ENCODE peak calls at places on chromosomes 7 and 10, in nine cellular contexts. A is non-pigmented ciliary epithelial cell; H is HT-29; R is AG10803; K is activated T-cell treated with anti-CD3 and anti-CD28 coated beads, Interleukin-2, amount 50 U/mL, for 4 hours; U is anterior cingulate cortex; G is RWPE1; D is caudate nucleus; C is AG04450. E is an unnamed sample.

GRCh38 chr7:44979481-44980392 is 922 bp upstream of the MYO1G start:
- DNase-seq in U (no peak), K (no peak), A (no peak), H (no peak), R (no peak), D (no peak), G (peak; percentile 80), C (no peak), E (no peak)

GRCh38 chr7:50197547-50197946 is 104.5 kb upstream of the ZPBP start:
- DNase-seq in R (no peak), H (peak; percentile 31), A (no peak), C (no peak), G (peak; percentile 71), D (no peak), U (no peak), K (peak; percentile 64), E (peak; percentile 39)

GRCh38 chr10:11255796-11256444 is 238.2 kb downstream of the CELF2 start:
- DNase-seq in U (no peak), R (no peak), D (no peak), A (no peak), G (no peak), C (no peak), K (no peak), H (no peak), E (no peak)

GRCh38 chr10:91312031-91312733 is 91.7 kb downstream of the PCGF5 start:
- DNase-seq in C (no peak), D (no peak), A (no peak), G (no peak), K (no peak), H (no peak), U (no peak), R (peak; percentile 66), E (no peak)

GRCh38 chr7:44791278-44792219 is 4.9 kb upstream of the PPIA start:
- DNase-seq in A (no peak), R (peak; percentile 67), C (peak; percentile 55), K (no peak), G (no peak), U (no peak), H (no peak), D (no peak), E (no peak)

GRCh38 chr10:31146496-31147219 is 115.0 kb upstream of the ZNF438 start:
- DNase-seq in H (peak; percentile 62), K (no peak), U (no peak), R (peak; percentile 89), C (peak; percentile 45), G (peak; percentile 42), D (no peak), A (peak; percentile 55), E (peak; percentile 83)

GRCh38 chr7:26653966-26654365 is 210.4 kb downstream of the SKAP2 start:
- DNase-seq in G (no peak), D (no peak), H (no peak), R (peak; percentile 8), U (no peak), C (no peak), K (no peak), A (no peak), E (no peak)

GRCh38 chr7:84535584-84536255 is 341.1 kb upstream of the SEMA3A start:
- DNase-seq in C (no peak), D (no peak), H (peak; percentile 22), R (no peak), K (no peak), A (no peak), U (no peak), G (no peak), E (no peak)

GRCh38 chr10:124677291-124677690 is 66.9 kb downstream of the FAM53B start:
- DNase-seq in A (no peak), H (no peak), U (no peak), K (no peak), D (no peak), R (peak; percentile 44), C (no peak), G (no peak), E (no peak)

GRCh38 chr7:26329520-26330269 is 38.0 kb downstream of the SNX10 start:
- DNase-seq in K (no peak), C (no peak), H (no peak), A (no peak), R (no peak), D (no peak), U (no peak), G (no peak), E (no peak)

GRCh38 chr7:92255308-92255707 is 9.5 kb downstream of the ANKIB1 start:
- DNase-seq in C (peak; percentile 41), H (no peak), G (no peak), D (no peak), U (no peak), R (peak; percentile 92), A (peak; percentile 68), K (no peak), E (no peak)

GRCh38 chr7:299169-299568 is 9.2 kb downstream of the FOXL3 start:
- DNase-seq in G (no peak), H (no peak), C (no peak), K (no peak), U (no peak), R (no peak), A (no peak), D (no peak), E (no peak)

GRCh38 chr7:120987683-120988590 is 574 bp upstream of the CPED1 start:
- DNase-seq in H (peak; percentile 90), R (peak; percentile 95), A (peak; percentile 92), K (peak; percentile 79), U (no peak), D (peak; percentile 68), G (peak; percentile 77), C (peak; percentile 90), E (peak; percentile 75)

GRCh38 chr7:1460757-1461639 is 1.7 kb upstream of the MICALL2 start:
- DNase-seq in K (no peak), D (no peak), C (no peak), G (no peak), U (no peak), A (no peak), R (peak; percentile 73), H (peak; percentile 77), E (no peak)

GRCh38 chr10:129969528-129970264 is 5.6 kb upstream of the EBF3 start:
- DNase-seq in K (no peak), A (no peak), U (no peak), C (no peak), D (no peak), R (no peak), G (no peak), H (no peak), E (no peak)

GRCh38 chr7:113880467-113881040 is 38.3 kb downstream of the PPP1R3A start:
- DNase-seq in G (no peak), A (no peak), R (no peak), C (no peak), H (no peak), K (no peak), U (no peak), D (no peak), E (no peak)

GRCh38 chr7:29479606-29480200 is 83.9 kb upstream of the PRR15 start:
- DNase-seq in U (peak; percentile 27), D (peak; percentile 64), A (no peak), R (no peak), H (no peak), C (no peak), G (no peak), K (no peak), E (no peak)

GRCh38 chr7:106023369-106024322 is 60.6 kb downstream of the CDHR3 start:
- DNase-seq in D (no peak), A (no peak), C (no peak), G (no peak), R (no peak), H (no peak), U (no peak), K (no peak), E (no peak)

GRCh38 chr7:30159153-30159552 is 24.4 kb downstream of the MTURN start:
- DNase-seq in H (no peak), U (no peak), G (no peak), D (no peak), K (no peak), C (no peak), A (no peak), R (no peak), E (no peak)

E was measured in kidney epithelial cell.